ENCODE peak calls at places on chromosomes 4 and X, in five cellular contexts. D is epithelial cell of esophagus, G is DND-41, B is heart left ventricle, K is heart right ventricle. H is an unnamed sample.

GRCh38 chrX:54999717-55000598 is at the start of gene APEX2:
- DNase-seq in D (peak; percentile 94), G (peak; percentile 91), B (peak; percentile 94), K (peak; percentile 89), H (peak; percentile 91)

GRCh38 chr4:186831574-186831973 is 107.9 kb upstream of the FAT1 start:
- DNase-seq in D (peak; percentile 61), G (no peak), B (no peak), K (no peak), H (no peak)

GRCh38 chr4:100984901-100985300 is 362.4 kb downstream of the PPP3CA start:
- DNase-seq in D (peak; percentile 19), G (no peak), B (no peak), K (no peak), H (no peak)

GRCh38 chrX:131901581-131901980 is 121.5 kb upstream of the STK26 start:
- DNase-seq in D (no peak), G (no peak), B (no peak), K (no peak), H (no peak)

GRCh38 chr4:36432556-36432955 is 151.1 kb downstream of the DTHD1 start:
- DNase-seq in D (peak; percentile 10), G (no peak), B (no peak), K (no peak), H (no peak)

GRCh38 chr4:89997171-89997704 is 102.6 kb downstream of the MMRN1 start:
- DNase-seq in D (no peak), G (no peak), B (no peak), K (no peak), H (no peak)

GRCh38 chrX:39795591-39795990 is 302.2 kb downstream of the BCOR start:
- DNase-seq in D (no peak), G (no peak), B (no peak), K (no peak), H (no peak)

GRCh38 chr4:122621010-122621616 is at the start of gene IL21:
- DNase-seq in D (no peak), G (no peak), B (no peak), K (no peak), H (no peak)

GRCh38 chr4:79331126-79331876 is 5.4 kb upstream of the NAA11 start:
- DNase-seq in D (peak; percentile 1), G (peak; percentile 64), B (no peak), K (no peak), H (no peak)

GRCh38 chr4:144582975-144583374 is 63.0 kb upstream of the HHIP start:
- DNase-seq in D (peak; percentile 35), G (no peak), B (no peak), K (no peak), H (no peak)

GRCh38 chrX:30653415-30654131 is at the start of gene GK:
- DNase-seq in D (no peak), G (peak; percentile 14), B (no peak), K (peak; percentile 15), H (peak; percentile 3)

GRCh38 chr4:137576437-137576836 is 44.1 kb upstream of the PCDH18 start:
- DNase-seq in D (no peak), G (no peak), B (no peak), K (no peak), H (no peak)

GRCh38 chrX:47497274-47497673 is 14.3 kb upstream of the ZNF41 start:
- DNase-seq in D (peak; percentile 32), G (no peak), B (no peak), K (no peak), H (no peak)
- TF ChIP-seq CTCF in D (peak; percentile 38), G (peak; percentile 56), B (peak; percentile 16), K (peak; percentile 43), H (no peak)

DNA sequence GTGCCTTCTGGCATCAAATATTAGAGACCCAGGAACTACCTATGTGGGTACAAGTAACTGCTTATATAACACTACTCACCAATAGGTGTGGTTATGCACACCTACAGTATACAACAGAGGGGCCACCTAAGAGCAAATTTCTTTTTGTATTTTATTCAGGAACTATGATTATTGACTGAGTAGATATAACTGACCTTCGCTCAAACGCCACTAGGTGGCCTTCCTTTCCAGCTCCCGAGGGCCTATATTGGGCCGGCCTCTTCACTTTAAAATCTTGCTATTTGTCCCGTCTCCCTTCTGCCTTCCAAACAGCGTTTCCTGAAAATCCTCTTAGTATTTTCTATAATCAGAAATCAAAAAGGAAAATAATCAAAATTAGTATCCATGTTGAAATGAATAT is 19.9 kb upstream of the PABPC5 start:
- DNase-seq in D (no peak), G (no peak), B (no peak), K (no peak), H (no peak)
- TF ChIP-seq CTCF in D (no peak), G (no peak), B (peak; percentile 41), K (peak; percentile 32), H (no peak)

GRCh38 chr4:3373468-3373867 is 68.3 kb upstream of the HGFAC start:
- DNase-seq in D (no peak), G (no peak), B (no peak), K (no peak), H (no peak)

GRCh38 chr4:3372264-3372932 is 69.4 kb upstream of the HGFAC start:
- DNase-seq in D (no peak), G (no peak), B (peak; percentile 24), K (no peak), H (no peak)

GRCh38 chr4:3374011-3374645 is 67.6 kb upstream of the HGFAC start:
- DNase-seq in D (no peak), G (no peak), B (peak; percentile 21), K (no peak), H (no peak)

GRCh38 chr4:3371581-3372001 is 70.2 kb upstream of the HGFAC start:
- DNase-seq in D (no peak), G (no peak), B (peak; percentile 32), K (no peak), H (no peak)

DNA sequence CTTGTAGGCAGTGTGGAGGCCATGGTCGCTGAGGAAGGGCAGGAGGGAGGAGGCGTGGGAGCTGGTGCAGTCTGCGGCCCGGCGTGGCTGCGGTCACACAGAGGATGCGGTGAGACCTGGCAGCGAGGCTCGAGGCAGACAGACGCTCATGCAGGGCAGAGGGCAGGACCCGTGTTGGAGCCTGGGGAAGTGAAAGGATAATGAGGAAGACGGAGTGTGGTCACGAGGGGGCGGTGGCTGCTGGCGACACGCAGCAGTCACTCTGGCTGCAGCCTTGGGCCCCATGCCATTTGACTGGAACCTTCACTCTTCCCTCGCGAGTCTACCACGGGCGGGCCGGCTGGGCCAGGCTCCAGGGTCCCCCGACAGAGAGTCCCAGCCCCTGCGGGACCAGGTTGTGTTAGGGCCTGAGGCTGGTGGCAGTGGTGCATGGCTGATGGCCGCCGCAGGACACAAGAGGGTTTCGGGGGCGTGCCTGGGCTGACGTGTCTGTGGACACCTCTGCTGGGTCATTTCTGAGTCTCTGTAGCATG is 68.8 kb upstream of the HGFAC start:
- DNase-seq in D (no peak), G (no peak), B (peak; percentile 80), K (peak; percentile 60), H (no peak)
- TF ChIP-seq CTCF in D (no peak), G (no peak), B (no peak), K (no peak), H (no peak)

DNA sequence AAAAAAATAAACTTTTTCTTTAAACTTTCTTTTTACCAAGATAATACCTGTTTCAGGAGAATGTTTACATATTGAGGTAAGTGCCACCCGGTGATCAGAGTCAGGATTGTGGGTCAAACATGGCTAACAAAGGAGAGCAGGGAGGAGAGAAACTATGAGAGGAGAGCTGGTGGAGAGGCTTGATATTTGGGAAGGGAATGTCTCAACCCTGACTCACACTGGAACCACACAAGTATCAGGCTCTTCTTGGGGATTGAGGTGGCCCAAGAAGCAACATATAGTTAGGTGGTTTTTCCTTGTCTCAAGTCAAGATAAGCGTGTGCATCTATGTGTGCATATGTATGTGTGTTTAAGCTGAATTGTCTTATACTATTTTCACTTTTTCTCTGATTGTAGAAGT is 6.7 kb downstream of the TCEAL1 start:
- DNase-seq in D (peak; percentile 21), G (no peak), B (no peak), K (no peak), H (no peak)
- TF ChIP-seq CTCF in D (no peak), G (no peak), B (no peak), K (no peak), H (no peak)

DNA sequence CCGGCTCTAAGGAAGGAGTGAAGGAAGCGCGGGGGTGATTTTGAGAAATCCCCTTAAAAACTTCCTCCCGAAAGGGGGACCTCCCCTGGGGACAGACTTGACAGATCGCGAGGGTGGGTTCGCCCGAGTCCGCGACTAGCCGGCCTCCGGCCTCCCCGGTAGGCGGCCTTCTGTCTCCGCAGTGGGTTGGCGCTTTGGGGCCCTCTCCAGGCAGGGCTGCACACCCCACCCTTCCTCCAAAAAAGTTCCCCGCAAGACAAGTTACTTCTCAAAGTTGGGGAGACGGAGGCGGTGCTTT is 24.8 kb downstream of the HOPX start:
- DNase-seq in D (peak; percentile 36), G (no peak), B (peak; percentile 38), K (peak; percentile 10), H (peak; percentile 39)
- TF ChIP-seq CTCF in D (peak; percentile 50), G (no peak), B (no peak), K (peak; percentile 14), H (no peak)

DNA sequence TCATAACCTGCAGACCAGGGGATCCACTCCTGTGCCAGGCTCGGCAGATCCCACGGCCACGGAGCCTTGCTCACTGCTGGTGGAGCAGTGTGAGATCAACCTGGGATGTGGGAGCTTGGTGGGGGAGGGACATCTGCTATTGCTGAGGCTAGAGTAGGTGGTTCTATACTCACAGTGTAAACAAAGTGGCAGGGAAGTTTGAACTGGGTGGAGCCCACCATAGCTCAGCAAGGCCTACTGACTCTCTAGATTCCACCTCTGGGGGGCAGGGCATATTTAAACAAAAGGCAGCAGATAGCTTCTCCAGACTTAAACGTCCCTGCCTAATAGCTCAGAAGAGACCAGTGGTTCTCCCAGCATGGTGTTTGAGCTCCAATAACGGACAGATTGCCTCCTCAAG is 54.7 kb upstream of the EPHA5 start:
- DNase-seq in D (no peak), G (no peak), B (no peak), K (no peak), H (no peak)
- TF ChIP-seq CTCF in D (no peak), G (no peak), B (no peak), K (no peak), H (no peak)

H was measured in CD8-positive, alpha-beta T cell.